ENCODE peak calls at places on chromosome 3, in five cellular contexts. W is fibroblast of lung, E is heart left ventricle, L is endothelial cell of umbilical vein, H is uterus. C is an unnamed sample.
A peak's percentile ranks its signal among the peaks of the same experiment; 100 is the strongest.

GRCh38 chr3:10744098-10744465 is 71.9 kb upstream of the SLC6A11 start:
- DNase-seq in W (no peak), E (no peak), L (no peak), H (no peak), C (no peak)

GRCh38 chr3:95037927-95038326 is 975.1 kb downstream of the NSUN3 start:
- DNase-seq in W (no peak), E (no peak), L (no peak), H (no peak), C (no peak)

GRCh38 chr3:27659279-27660021 is 62.7 kb downstream of the EOMES start:
- DNase-seq in W (peak; percentile 58), E (peak; percentile 33), L (peak; percentile 55), H (peak; percentile 33), C (peak; percentile 55)

GRCh38 chr3:3847994-3848970 is 49.1 kb downstream of the LRRN1 start:
- DNase-seq in W (no peak), E (no peak), L (no peak), H (no peak), C (no peak)

GRCh38 chr3:14785207-14786155 is 33.3 kb upstream of the FGD5 start:
- DNase-seq in W (no peak), E (no peak), L (no peak), H (no peak), C (no peak)

GRCh38 chr3:192445768-192446644 is 281.3 kb downstream of the FGF12 start:
- DNase-seq in W (no peak), E (no peak), L (no peak), H (no peak), C (no peak)

GRCh38 chr3:142785996-142786395 is 62.2 kb downstream of the TRPC1 start:
- DNase-seq in W (no peak), E (no peak), L (no peak), H (no peak), C (no peak)

GRCh38 chr3:16365454-16366128 is 100.6 kb downstream of the OXNAD1 start:
- DNase-seq in W (no peak), E (no peak), L (no peak), H (no peak), C (no peak)

GRCh38 chr3:105606052-105606451 is 239.3 kb downstream of the ALCAM start:
- DNase-seq in W (peak; percentile 49), E (no peak), L (no peak), H (no peak), C (no peak)

GRCh38 chr3:76841750-76842149 is 198.1 kb upstream of the ROBO2 start:
- DNase-seq in W (peak; percentile 67), E (no peak), L (no peak), H (no peak), C (no peak)

GRCh38 chr3:192825657-192826200 is 91.9 kb downstream of the MB21D2 start:
- DNase-seq in W (peak; percentile 65), E (no peak), L (peak; percentile 82), H (no peak), C (no peak)

GRCh38 chr3:45026957-45027356 is 854 bp downstream of the CLEC3B start:
- DNase-seq in W (peak; percentile 49), E (peak; percentile 88), L (no peak), H (peak; percentile 65), C (no peak)

GRCh38 chr3:138060792-138061191 is 50.8 kb downstream of the CLDN18 start:
- DNase-seq in W (no peak), E (no peak), L (no peak), H (no peak), C (no peak)

GRCh38 chr3:55128201-55128870 is 200.5 kb upstream of the LRTM1 start:
- DNase-seq in W (peak; percentile 53), E (no peak), L (no peak), H (peak; percentile 70), C (no peak)

GRCh38 chr3:7264196-7264526 is 403.2 kb downstream of the GRM7 start:
- DNase-seq in W (no peak), E (no peak), L (no peak), H (no peak), C (no peak)

GRCh38 chr3:177905173-177905894 is 630.9 kb upstream of the KCNMB2 start:
- DNase-seq in W (peak; percentile 76), E (no peak), L (peak; percentile 34), H (no peak), C (no peak)

GRCh38 chr3:31041161-31041978 is 146.9 kb upstream of the GADL1 start:
- DNase-seq in W (peak; percentile 49), E (no peak), L (peak; percentile 21), H (no peak), C (peak; percentile 89)

GRCh38 chr3:134029256-134029733 is 430 bp downstream of the SLCO2A1 start:
- DNase-seq in W (peak; percentile 40), E (no peak), L (peak; percentile 38), H (no peak), C (no peak)

GRCh38 chr3:192957441-192957951 is 39.8 kb upstream of the MB21D2 start:
- DNase-seq in W (peak; percentile 98), E (peak; percentile 43), L (peak; percentile 90), H (peak; percentile 37), C (peak; percentile 57)

GRCh38 chr3:193761969-193762368 is 169.0 kb downstream of the OPA1 start:
- DNase-seq in W (no peak), E (no peak), L (peak; percentile 73), H (no peak), C (no peak)

GRCh38 chr3:169624533-169624972 is 39.0 kb downstream of the MECOM start:
- DNase-seq in W (no peak), E (no peak), L (peak; percentile 36), H (no peak), C (no peak)

GRCh38 chr3:193240436-193240849 is 579 bp upstream of the PLAAT1 start:
- DNase-seq in W (no peak), E (peak; percentile 15), L (no peak), H (no peak), C (no peak)

GRCh38 chr3:11185564-11186317 is 31.4 kb downstream of the HRH1 start:
- DNase-seq in W (peak; percentile 95), E (peak; percentile 82), L (peak; percentile 97), H (peak; percentile 80), C (no peak)

GRCh38 chr3:117871934-117872333 is 1162.4 kb downstream of the TUSC7 start:
- DNase-seq in W (no peak), E (no peak), L (no peak), H (no peak), C (no peak)

GRCh38 chr3:13012228-13012691 is 61.0 kb downstream of the IQSEC1 start:
- DNase-seq in W (peak; percentile 24), E (peak; percentile 70), L (no peak), H (no peak), C (no peak)

GRCh38 chr3:188797045-188797444 is 374.7 kb upstream of the TPRG1 start:
- DNase-seq in W (no peak), E (no peak), L (no peak), H (no peak), C (no peak)
- H3K27ac ChIP-seq in W (peak overlapping the region; percentile 49), E (no peak overlapping the region), L (no peak overlapping the region), H (peak overlapping the region; percentile 33), C (no peak overlapping the region)

GRCh38 chr3:188001926-188002325 is 152.0 kb upstream of the LPP start:
- DNase-seq in W (no peak), E (no peak), L (no peak), H (no peak), C (no peak)

GRCh38 chr3:187999821-188000220 is 154.1 kb upstream of the LPP start:
- DNase-seq in W (no peak), E (no peak), L (no peak), H (no peak), C (no peak)

GRCh38 chr3:187998611-187999010 is 155.3 kb upstream of the LPP start:
- DNase-seq in W (no peak), E (no peak), L (no peak), H (no peak), C (no peak)

GRCh38 chr3:188001052-188001567 is 152.8 kb upstream of the LPP start:
- DNase-seq in W (no peak), E (no peak), L (no peak), H (no peak), C (no peak)

DNA sequence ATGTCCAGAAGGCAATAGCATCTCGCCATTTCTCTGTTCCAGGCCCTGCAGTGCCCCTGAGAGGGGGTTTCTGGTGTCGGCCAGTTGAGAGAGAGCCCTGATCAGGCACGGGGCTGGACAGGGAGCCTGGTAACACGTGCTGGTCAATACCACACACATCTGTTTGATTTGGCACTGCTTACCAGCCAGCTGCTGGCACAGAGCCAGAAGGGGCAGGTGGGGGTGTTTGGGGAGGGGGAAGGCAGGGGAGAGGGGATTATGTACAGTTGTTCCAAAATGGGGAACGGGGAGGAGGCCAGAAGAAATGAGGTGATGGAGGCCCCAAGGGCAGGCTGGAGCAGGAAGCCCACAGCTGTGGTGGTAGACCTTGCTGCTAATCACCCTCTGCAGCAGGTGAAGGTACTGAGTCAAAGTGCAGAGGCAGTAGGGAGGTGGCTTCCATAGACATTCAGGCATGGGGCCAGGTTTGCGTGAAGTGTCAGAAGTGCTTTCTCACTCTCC is 153.5 kb upstream of the LPP start:
- DNase-seq in W (no peak), E (no peak), L (no peak), H (no peak), C (no peak)
- H3K27ac ChIP-seq in W (no peak overlapping the region), E (no peak overlapping the region), L (no peak overlapping the region), H (no peak overlapping the region), C (no peak overlapping the region)

GRCh38 chr3:121970047-121970446 is 52.0 kb downstream of the ILDR1 start:
- DNase-seq in W (no peak), E (no peak), L (no peak), H (no peak), C (peak; percentile 75)
- H3K27ac ChIP-seq in W (no peak overlapping the region), E (no peak overlapping the region), L (no peak overlapping the region), H (no peak overlapping the region), C (no peak overlapping the region)

GRCh38 chr3:139134678-139135372 is 90.1 kb upstream of the PRR23C start:
- DNase-seq in W (no peak), E (no peak), L (no peak), H (no peak), C (no peak)
- H3K27ac ChIP-seq in W (no peak overlapping the region), E (no peak overlapping the region), L (no peak overlapping the region), H (no peak overlapping the region), C (no peak overlapping the region)

DNA sequence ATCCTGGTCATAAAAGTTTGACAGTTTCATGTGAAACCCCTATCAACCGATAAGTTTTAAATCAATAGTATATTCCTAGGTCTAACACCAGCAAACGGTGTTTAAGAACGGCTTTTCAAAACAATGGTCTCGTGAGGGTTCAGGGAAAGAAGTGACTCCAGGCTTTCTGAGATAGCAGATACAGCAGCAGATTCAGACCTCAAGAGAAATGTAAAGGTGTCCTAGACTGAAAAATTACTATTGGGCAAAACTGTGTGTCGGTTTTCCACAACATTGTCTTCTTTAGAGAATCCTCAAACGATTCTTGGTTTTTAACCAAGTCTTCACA is 1.3 kb downstream of the SETD2 start:
- DNase-seq in W (peak; percentile 22), E (no peak), L (no peak), H (no peak), C (no peak)
- H3K27ac ChIP-seq in W (peak overlapping the region; percentile 90), E (peak overlapping the region; percentile 98), L (peak overlapping the region; percentile 78), H (peak overlapping the region; percentile 95), C (no peak overlapping the region)